ENCODE peak calls at places on chromosomes 13 and 19, in nine cellular contexts. B is right lobe of liver; X is fibroblast of lung; O is AG04450; V is GM23338; Y is CD4-positive, alpha-beta memory T cell; Q is HepG2; L is ovary; P is ascending aorta. Z is an unnamed sample.

GRCh38 chr19:54154603-54155345 is 4.7 kb downstream of the LENG1 start:
- DNase-seq in B (no peak), X (peak; percentile 67), O (no peak), V (no peak), Y (peak; percentile 65), Q (no peak), L (peak; percentile 32), P (no peak), Z (no peak)

GRCh38 chr13:43981091-43981490 is 101.4 kb downstream of the LACC1 start:
- DNase-seq in B (no peak), X (no peak), O (no peak), V (peak; percentile 85), Y (no peak), Q (peak; percentile 2), L (no peak), P (no peak), Z (no peak)

GRCh38 chr13:107907065-107907464 is 308.3 kb downstream of the LIG4 start:
- DNase-seq in B (no peak), X (peak; percentile 45), O (no peak), V (no peak), Y (no peak), Q (no peak), L (no peak), P (no peak), Z (no peak)

GRCh38 chr19:5580116-5580515 is 12.4 kb upstream of the TINCR start:
- DNase-seq in B (no peak), X (no peak), O (no peak), V (no peak), Y (no peak), Q (no peak), L (no peak), P (no peak), Z (no peak)

GRCh38 chr19:8395621-8396082 is 5.5 kb downstream of the RAB11B start:
- DNase-seq in B (no peak), X (no peak), O (no peak), V (no peak), Y (no peak), Q (no peak), L (no peak), P (no peak), Z (no peak)

GRCh38 chr13:112032186-112032835 is 34.6 kb upstream of the SOX1 start:
- DNase-seq in B (no peak), X (no peak), O (no peak), V (no peak), Y (no peak), Q (no peak), L (no peak), P (no peak), Z (no peak)

GRCh38 chr13:32538234-32538620 is 368 bp downstream of the N4BP2L2 start:
- DNase-seq in B (peak; percentile 61), X (peak; percentile 50), O (no peak), V (no peak), Y (peak; percentile 87), Q (peak; percentile 76), L (no peak), P (no peak), Z (no peak)

GRCh38 chr13:106680796-106681482 is 113.0 kb upstream of the ARGLU1 start:
- DNase-seq in B (no peak), X (no peak), O (no peak), V (peak; percentile 82), Y (no peak), Q (no peak), L (no peak), P (no peak), Z (no peak)

GRCh38 chr19:5113101-5113557 is 144.2 kb downstream of the KDM4B start:
- DNase-seq in B (no peak), X (peak; percentile 81), O (no peak), V (no peak), Y (peak; percentile 13), Q (no peak), L (no peak), P (no peak), Z (no peak)

GRCh38 chr19:15195381-15195964 is 5.3 kb downstream of the NOTCH3 start:
- DNase-seq in B (no peak), X (peak; percentile 61), O (no peak), V (peak; percentile 93), Y (no peak), Q (no peak), L (peak; percentile 56), P (peak; percentile 57), Z (no peak)

GRCh38 chr19:14536926-14537692 is 7.7 kb downstream of the TECR start:
- DNase-seq in B (peak; percentile 66), X (peak; percentile 43), O (no peak), V (peak; percentile 98), Y (no peak), Q (no peak), L (peak; percentile 81), P (no peak), Z (no peak)

GRCh38 chr13:41639237-41639904 is 182.0 kb downstream of the RGCC start:
- DNase-seq in B (no peak), X (no peak), O (no peak), V (no peak), Y (no peak), Q (peak; percentile 63), L (no peak), P (no peak), Z (no peak)

GRCh38 chr13:41633776-41634175 is 176.4 kb downstream of the RGCC start:
- DNase-seq in B (no peak), X (no peak), O (no peak), V (peak; percentile 33), Y (no peak), Q (no peak), L (no peak), P (no peak), Z (no peak)

GRCh38 chr13:41631296-41631965 is 174.1 kb downstream of the RGCC start:
- DNase-seq in B (no peak), X (peak; percentile 56), O (no peak), V (no peak), Y (no peak), Q (no peak), L (no peak), P (no peak), Z (no peak)

GRCh38 chr13:41637578-41637977 is 180.2 kb downstream of the RGCC start:
- DNase-seq in B (no peak), X (no peak), O (no peak), V (no peak), Y (no peak), Q (no peak), L (no peak), P (no peak), Z (no peak)

GRCh38 chr13:41634407-41634806 is 177.1 kb downstream of the RGCC start:
- DNase-seq in B (no peak), X (no peak), O (no peak), V (no peak), Y (no peak), Q (no peak), L (no peak), P (no peak), Z (no peak)
- H3K27ac ChIP-seq in B (no peak overlapping the region), X (no peak overlapping the region), O (no peak overlapping the region), V (no peak overlapping the region), Y (no peak overlapping the region), Q (no peak overlapping the region), L (no peak overlapping the region), P (no peak overlapping the region), Z (no peak overlapping the region)

GRCh38 chr19:3606174-3606689 is 443 bp downstream of the TBXA2R start:
- DNase-seq in B (peak; percentile 78), X (no peak), O (no peak), V (peak; percentile 65), Y (no peak), Q (no peak), L (peak; percentile 32), P (no peak), Z (peak; percentile 28)

GRCh38 chr19:3607398-3608078 is 863 bp upstream of the TBXA2R start:
- DNase-seq in B (peak; percentile 67), X (peak; percentile 53), O (no peak), V (peak; percentile 81), Y (no peak), Q (no peak), L (peak; percentile 58), P (no peak), Z (no peak)

GRCh38 chr19:3605770-3606169 is 905 bp downstream of the TBXA2R start:
- DNase-seq in B (no peak), X (no peak), O (no peak), V (no peak), Y (no peak), Q (no peak), L (no peak), P (no peak), Z (no peak)

GRCh38 chr19:3608079-3608641 is 1.5 kb upstream of the TBXA2R start:
- DNase-seq in B (no peak), X (no peak), O (no peak), V (no peak), Y (no peak), Q (no peak), L (no peak), P (no peak), Z (no peak)

GRCh38 chr19:3606690-3607289 is at the start of gene TBXA2R:
- DNase-seq in B (peak; percentile 78), X (peak; percentile 66), O (no peak), V (peak; percentile 63), Y (no peak), Q (no peak), L (peak; percentile 88), P (peak; percentile 35), Z (peak; percentile 40)
- H3K27ac ChIP-seq in B (peak within 1 kb of the TSS; percentile 58), X (peak within 1 kb of the TSS; percentile 50), O (no peak within 1 kb of the TSS), V (no peak within 1 kb of the TSS), Y (no peak within 1 kb of the TSS), Q (no peak within 1 kb of the TSS), L (peak within 1 kb of the TSS; percentile 21), P (peak within 1 kb of the TSS; percentile 94), Z (no peak within 1 kb of the TSS)

DNA sequence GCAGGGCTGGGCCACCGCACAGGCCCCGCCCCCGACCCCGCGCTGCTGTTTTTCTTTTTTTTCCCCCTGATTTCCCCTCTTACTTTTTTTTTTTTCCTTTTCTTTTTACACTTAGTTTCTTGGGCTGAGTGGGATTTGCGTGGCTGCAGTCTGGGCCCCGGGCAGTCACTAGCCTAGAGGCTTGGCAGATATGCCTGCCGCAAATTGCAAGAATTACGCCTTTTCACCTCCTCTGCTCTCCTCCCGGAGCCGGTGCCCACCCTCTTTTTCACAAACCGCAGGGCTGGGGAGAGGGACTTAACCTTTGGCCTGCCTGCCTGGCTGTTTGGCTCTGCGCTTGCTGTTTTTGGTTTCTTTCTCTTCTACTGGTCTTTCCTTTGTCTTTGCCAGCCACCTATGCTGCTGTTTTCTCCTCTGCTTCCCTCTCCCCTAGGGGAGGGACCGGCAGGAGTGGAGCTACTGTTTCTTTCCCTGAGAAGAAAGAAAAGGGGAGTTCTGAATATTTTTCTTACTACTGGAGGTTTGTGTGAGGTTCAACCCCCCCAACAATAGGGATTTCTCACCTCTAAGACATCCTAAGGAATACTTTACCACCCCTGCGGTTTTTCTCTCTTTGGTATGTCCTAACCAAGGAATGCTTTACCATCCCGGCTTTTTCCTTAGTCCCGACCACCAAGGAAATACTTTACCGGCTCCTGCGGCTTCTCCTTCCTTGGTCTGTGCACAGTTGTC is 11.0 kb downstream of the ZNF552 start:
- DNase-seq in B (peak; percentile 44), X (peak; percentile 99), O (peak; percentile 48), V (peak; percentile 92), Y (no peak), Q (peak; percentile 30), L (no peak), P (no peak), Z (no peak)
- H3K27ac ChIP-seq in B (peak overlapping the region; percentile 65), X (peak overlapping the region; percentile 85), O (peak overlapping the region; percentile 97), V (peak overlapping the region; percentile 100), Y (no peak overlapping the region), Q (peak overlapping the region; percentile 57), L (no peak overlapping the region), P (peak overlapping the region; percentile 82), Z (no peak overlapping the region)

DNA sequence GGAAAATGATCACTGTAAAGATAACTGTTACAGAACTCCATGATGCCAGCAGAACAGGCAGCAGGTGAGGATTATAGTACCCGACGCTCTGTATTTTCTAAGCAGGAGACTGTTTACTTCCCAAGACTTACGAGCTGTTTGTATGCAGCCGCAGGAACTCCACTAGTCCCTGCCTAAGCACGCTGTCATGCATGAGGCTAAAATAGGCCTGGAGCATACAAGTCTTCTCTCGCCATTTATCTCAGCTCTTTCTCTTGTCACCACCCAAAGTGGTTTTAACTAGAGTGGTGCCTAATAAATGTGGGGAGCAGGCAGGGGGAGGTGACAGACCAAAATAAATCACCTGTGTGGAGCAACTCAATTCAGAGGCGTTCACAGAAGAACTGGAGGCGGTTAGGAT is 175.8 kb downstream of the TDRD3 start:
- DNase-seq in B (no peak), X (peak; percentile 3), O (no peak), V (peak; percentile 54), Y (no peak), Q (no peak), L (no peak), P (no peak), Z (no peak)
- H3K27ac ChIP-seq in B (no peak overlapping the region), X (no peak overlapping the region), O (no peak overlapping the region), V (peak overlapping the region; percentile 56), Y (no peak overlapping the region), Q (peak overlapping the region; percentile 25), L (no peak overlapping the region), P (no peak overlapping the region), Z (no peak overlapping the region)